ENCODE peak calls at places on chromosome 6, in eight cellular contexts. One of them, this sample, is unnamed.
A peak's percentile ranks its signal among the peaks of the same experiment; 100 is the strongest.

GRCh38 chr6:17877196-17877889 is 110.1 kb downstream of the KIF13A start:
- DNase-seq in lower leg skin: no peak
- DNase-seq in spleen: no peak
- DNase-seq in body of pancreas: no peak
- DNase-seq in tibial nerve: no peak
- DNase-seq in A549: peak; percentile 81
- DNase-seq in adrenal gland: no peak
- DNase-seq in IMR-90: peak; percentile 81
- DNase-seq in this sample: no peak

GRCh38 chr6:33607784-33608161 is 13.3 kb upstream of the ITPR3 start:
- DNase-seq in IMR-90: no peak
- DNase-seq in A549: peak; percentile 51
- DNase-seq in spleen: peak; percentile 83
- DNase-seq in lower leg skin: no peak
- DNase-seq in adrenal gland: no peak
- DNase-seq in tibial nerve: no peak
- DNase-seq in body of pancreas: peak; percentile 25
- DNase-seq in this sample: no peak

GRCh38 chr6:109465772-109466171 is 10.2 kb upstream of the MICAL1 start:
- DNase-seq in A549: no peak
- DNase-seq in adrenal gland: no peak
- DNase-seq in tibial nerve: no peak
- DNase-seq in IMR-90: no peak
- DNase-seq in lower leg skin: peak; percentile 80
- DNase-seq in body of pancreas: peak; percentile 67
- DNase-seq in spleen: no peak
- DNase-seq in this sample: no peak

GRCh38 chr6:10555625-10556309 is 34.6 kb downstream of the GCNT2 start:
- DNase-seq in tibial nerve: no peak
- DNase-seq in spleen: no peak
- DNase-seq in body of pancreas: peak; percentile 59
- DNase-seq in IMR-90: peak; percentile 8
- DNase-seq in adrenal gland: peak; percentile 54
- DNase-seq in A549: no peak
- DNase-seq in lower leg skin: peak; percentile 91
- DNase-seq in this sample: peak; percentile 69

GRCh38 chr6:47141166-47141565 is 99.0 kb upstream of the ADGRF1 start:
- DNase-seq in spleen: no peak
- DNase-seq in tibial nerve: no peak
- DNase-seq in lower leg skin: no peak
- DNase-seq in adrenal gland: no peak
- DNase-seq in body of pancreas: no peak
- DNase-seq in IMR-90: no peak
- DNase-seq in A549: no peak
- DNase-seq in this sample: no peak

GRCh38 chr6:163837681-163838431 is 423.3 kb downstream of the QKI start:
- DNase-seq in tibial nerve: no peak
- DNase-seq in adrenal gland: no peak
- DNase-seq in IMR-90: peak; percentile 33
- DNase-seq in body of pancreas: no peak
- DNase-seq in spleen: no peak
- DNase-seq in lower leg skin: no peak
- DNase-seq in A549: no peak
- DNase-seq in this sample: no peak

GRCh38 chr6:117169781-117170281 is 95.5 kb upstream of the VGLL2 start:
- DNase-seq in spleen: no peak
- DNase-seq in adrenal gland: no peak
- DNase-seq in tibial nerve: no peak
- DNase-seq in body of pancreas: no peak
- DNase-seq in lower leg skin: no peak
- DNase-seq in IMR-90: no peak
- DNase-seq in A549: no peak
- DNase-seq in this sample: no peak

GRCh38 chr6:166591026-166591425 is 4.5 kb upstream of the RAMACL start:
- DNase-seq in lower leg skin: peak; percentile 79
- DNase-seq in body of pancreas: no peak
- DNase-seq in A549: no peak
- DNase-seq in tibial nerve: no peak
- DNase-seq in adrenal gland: no peak
- DNase-seq in spleen: peak; percentile 46
- DNase-seq in IMR-90: no peak
- DNase-seq in this sample: no peak

GRCh38 chr6:121559611-121560269 is 124.3 kb downstream of the GJA1 start:
- DNase-seq in tibial nerve: no peak
- DNase-seq in spleen: no peak
- DNase-seq in body of pancreas: no peak
- DNase-seq in IMR-90: no peak
- DNase-seq in adrenal gland: no peak
- DNase-seq in lower leg skin: no peak
- DNase-seq in A549: no peak
- DNase-seq in this sample: no peak

GRCh38 chr6:7697820-7698623 is 27.9 kb upstream of the BMP6 start:
- DNase-seq in adrenal gland: peak; percentile 70
- DNase-seq in tibial nerve: no peak
- DNase-seq in body of pancreas: no peak
- DNase-seq in lower leg skin: no peak
- DNase-seq in IMR-90: peak; percentile 97
- DNase-seq in A549: peak; percentile 96
- DNase-seq in spleen: no peak
- DNase-seq in this sample: peak; percentile 42

GRCh38 chr6:81806793-81807565 is 54.5 kb upstream of the TENT5A start:
- DNase-seq in body of pancreas: no peak
- DNase-seq in lower leg skin: no peak
- DNase-seq in IMR-90: no peak
- DNase-seq in tibial nerve: no peak
- DNase-seq in spleen: no peak
- DNase-seq in adrenal gland: no peak
- DNase-seq in A549: no peak
- DNase-seq in this sample: no peak

GRCh38 chr6:32566957-32567356 is 22.7 kb downstream of the HLA-DRB1 start:
- DNase-seq in IMR-90: no peak
- DNase-seq in lower leg skin: no peak
- DNase-seq in tibial nerve: no peak
- DNase-seq in body of pancreas: no peak
- DNase-seq in adrenal gland: no peak
- DNase-seq in spleen: no peak
- DNase-seq in A549: no peak
- DNase-seq in this sample: no peak

GRCh38 chr6:44235269-44235668 is 11.6 kb upstream of the HSP90AB1 start:
- DNase-seq in tibial nerve: no peak
- DNase-seq in lower leg skin: no peak
- DNase-seq in body of pancreas: no peak
- DNase-seq in spleen: peak; percentile 30
- DNase-seq in adrenal gland: no peak
- DNase-seq in IMR-90: no peak
- DNase-seq in A549: no peak
- DNase-seq in this sample: no peak

GRCh38 chr6:44237021-44237812 is 9.7 kb upstream of the HSP90AB1 start:
- DNase-seq in lower leg skin: peak; percentile 98
- DNase-seq in spleen: peak; percentile 92
- DNase-seq in A549: peak; percentile 96
- DNase-seq in IMR-90: peak; percentile 97
- DNase-seq in body of pancreas: peak; percentile 98
- DNase-seq in adrenal gland: peak; percentile 98
- DNase-seq in tibial nerve: peak; percentile 84
- DNase-seq in this sample: peak; percentile 96

GRCh38 chr6:44235891-44236516 is 10.9 kb upstream of the HSP90AB1 start:
- DNase-seq in lower leg skin: no peak
- DNase-seq in IMR-90: no peak
- DNase-seq in tibial nerve: no peak
- DNase-seq in A549: no peak
- DNase-seq in spleen: peak; percentile 60
- DNase-seq in body of pancreas: no peak
- DNase-seq in adrenal gland: no peak
- DNase-seq in this sample: no peak

GRCh38 chr6:44238687-44239350 is 8.1 kb upstream of the HSP90AB1 start:
- DNase-seq in IMR-90: no peak
- DNase-seq in spleen: peak; percentile 28
- DNase-seq in A549: no peak
- DNase-seq in lower leg skin: no peak
- DNase-seq in body of pancreas: no peak
- DNase-seq in adrenal gland: no peak
- DNase-seq in tibial nerve: no peak
- DNase-seq in this sample: peak; percentile 24

GRCh38 chr6:44237813-44238433 is 9.0 kb upstream of the HSP90AB1 start:
- DNase-seq in A549: peak; percentile 69
- DNase-seq in IMR-90: peak; percentile 56
- DNase-seq in body of pancreas: peak; percentile 85
- DNase-seq in lower leg skin: peak; percentile 96
- DNase-seq in tibial nerve: peak; percentile 66
- DNase-seq in adrenal gland: peak; percentile 90
- DNase-seq in spleen: peak; percentile 96
- DNase-seq in this sample: peak; percentile 85
- TF ChIP-seq POLR2A in A549: peak; percentile 16
- TF ChIP-seq POLR2A in IMR-90: no peak
- TF ChIP-seq POLR2A in body of pancreas: peak; percentile 2
- TF ChIP-seq POLR2A in lower leg skin: no peak
- TF ChIP-seq POLR2A in tibial nerve: peak; percentile 58
- TF ChIP-seq POLR2A in adrenal gland: peak; percentile 39
- TF ChIP-seq POLR2A in spleen: peak; percentile 9
- TF ChIP-seq POLR2A in this sample: no peak

GRCh38 chr6:24994812-24995211 is 59.1 kb upstream of the RIPOR2 start:
- DNase-seq in tibial nerve: no peak
- DNase-seq in A549: no peak
- DNase-seq in IMR-90: no peak
- DNase-seq in lower leg skin: no peak
- DNase-seq in spleen: no peak
- DNase-seq in body of pancreas: no peak
- DNase-seq in adrenal gland: no peak
- DNase-seq in this sample: no peak
- TF ChIP-seq CTCF in tibial nerve: no peak
- TF ChIP-seq CTCF in A549: no peak
- TF ChIP-seq CTCF in IMR-90: no peak
- TF ChIP-seq CTCF in lower leg skin: no peak
- TF ChIP-seq CTCF in spleen: no peak
- TF ChIP-seq CTCF in body of pancreas: no peak
- TF ChIP-seq CTCF in adrenal gland: no peak
- TF ChIP-seq CTCF in this sample: no peak

DNA sequence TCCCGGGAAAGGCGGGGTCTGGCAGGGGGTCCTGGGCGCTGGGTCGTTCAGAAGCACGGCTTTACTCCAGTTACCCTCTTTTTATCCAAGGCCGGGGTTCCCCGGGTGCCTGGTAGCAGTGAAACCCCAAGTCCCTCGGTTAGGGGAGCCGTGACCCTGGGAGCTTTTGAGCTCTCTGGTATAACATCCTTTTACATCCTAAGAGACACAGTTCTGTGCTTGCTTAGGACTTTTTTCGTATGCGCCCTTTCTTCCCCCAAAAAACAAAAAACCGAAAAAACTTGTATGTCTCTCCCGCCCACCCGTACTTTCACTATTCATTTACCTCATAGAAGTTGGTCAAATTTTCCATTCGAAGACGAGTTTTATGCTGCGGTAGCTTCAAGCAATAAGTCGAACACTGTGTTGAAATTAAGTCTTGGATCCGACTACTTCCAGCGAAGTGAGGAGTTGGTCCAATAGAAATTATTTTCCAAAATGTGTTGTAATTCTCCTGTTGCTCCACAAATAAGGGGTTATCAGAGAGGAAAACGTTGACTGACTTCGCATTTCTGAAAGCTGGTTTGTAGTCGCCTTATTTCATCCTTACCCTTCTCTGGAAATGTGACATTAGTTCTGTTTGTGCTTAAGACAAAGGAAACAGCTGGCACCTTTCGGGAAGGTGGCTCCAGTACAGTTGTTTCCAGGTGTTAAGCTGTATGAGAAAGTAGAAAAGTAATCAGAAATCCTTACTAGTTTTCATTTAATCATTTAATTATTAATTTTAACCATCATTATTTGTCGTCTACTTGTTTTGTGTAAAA is 842 bp upstream of the MAN1A1 start:
- DNase-seq in spleen: no peak
- DNase-seq in tibial nerve: no peak
- DNase-seq in lower leg skin: no peak
- DNase-seq in body of pancreas: peak; percentile 41
- DNase-seq in adrenal gland: peak; percentile 55
- DNase-seq in IMR-90: peak; percentile 67
- DNase-seq in A549: peak; percentile 4
- DNase-seq in this sample: no peak
- TF ChIP-seq POLR2A in spleen: no peak
- TF ChIP-seq POLR2A in tibial nerve: no peak
- TF ChIP-seq POLR2A in lower leg skin: no peak
- TF ChIP-seq POLR2A in body of pancreas: no peak
- TF ChIP-seq POLR2A in adrenal gland: no peak
- TF ChIP-seq POLR2A in IMR-90: no peak
- TF ChIP-seq POLR2A in A549: no peak
- TF ChIP-seq POLR2A in this sample: no peak

GRCh38 chr6:26552640-26553189 is 14.5 kb downstream of the HMGN4 start:
- DNase-seq in adrenal gland: no peak
- DNase-seq in lower leg skin: no peak
- DNase-seq in body of pancreas: no peak
- DNase-seq in spleen: no peak
- DNase-seq in IMR-90: no peak
- DNase-seq in A549: no peak
- DNase-seq in tibial nerve: no peak
- DNase-seq in this sample: no peak

GRCh38 chr6:26553264-26553738 is 15.1 kb downstream of the HMGN4 start:
- DNase-seq in IMR-90: peak; percentile 75
- DNase-seq in tibial nerve: peak; percentile 50
- DNase-seq in lower leg skin: peak; percentile 95
- DNase-seq in body of pancreas: peak; percentile 81
- DNase-seq in adrenal gland: peak; percentile 67
- DNase-seq in A549: peak; percentile 69
- DNase-seq in spleen: peak; percentile 85
- DNase-seq in this sample: peak; percentile 69

GRCh38 chr6:26553739-26554668 is 15.8 kb downstream of the HMGN4 start:
- DNase-seq in spleen: peak; percentile 80
- DNase-seq in A549: peak; percentile 86
- DNase-seq in adrenal gland: peak; percentile 82
- DNase-seq in body of pancreas: peak; percentile 88
- DNase-seq in lower leg skin: peak; percentile 94
- DNase-seq in tibial nerve: peak; percentile 70
- DNase-seq in IMR-90: peak; percentile 92
- DNase-seq in this sample: peak; percentile 69

GRCh38 chr6:26552205-26552604 is 14.0 kb downstream of the HMGN4 start:
- DNase-seq in body of pancreas: no peak
- DNase-seq in A549: no peak
- DNase-seq in spleen: no peak
- DNase-seq in lower leg skin: no peak
- DNase-seq in IMR-90: no peak
- DNase-seq in adrenal gland: no peak
- DNase-seq in tibial nerve: no peak
- DNase-seq in this sample: no peak

DNA sequence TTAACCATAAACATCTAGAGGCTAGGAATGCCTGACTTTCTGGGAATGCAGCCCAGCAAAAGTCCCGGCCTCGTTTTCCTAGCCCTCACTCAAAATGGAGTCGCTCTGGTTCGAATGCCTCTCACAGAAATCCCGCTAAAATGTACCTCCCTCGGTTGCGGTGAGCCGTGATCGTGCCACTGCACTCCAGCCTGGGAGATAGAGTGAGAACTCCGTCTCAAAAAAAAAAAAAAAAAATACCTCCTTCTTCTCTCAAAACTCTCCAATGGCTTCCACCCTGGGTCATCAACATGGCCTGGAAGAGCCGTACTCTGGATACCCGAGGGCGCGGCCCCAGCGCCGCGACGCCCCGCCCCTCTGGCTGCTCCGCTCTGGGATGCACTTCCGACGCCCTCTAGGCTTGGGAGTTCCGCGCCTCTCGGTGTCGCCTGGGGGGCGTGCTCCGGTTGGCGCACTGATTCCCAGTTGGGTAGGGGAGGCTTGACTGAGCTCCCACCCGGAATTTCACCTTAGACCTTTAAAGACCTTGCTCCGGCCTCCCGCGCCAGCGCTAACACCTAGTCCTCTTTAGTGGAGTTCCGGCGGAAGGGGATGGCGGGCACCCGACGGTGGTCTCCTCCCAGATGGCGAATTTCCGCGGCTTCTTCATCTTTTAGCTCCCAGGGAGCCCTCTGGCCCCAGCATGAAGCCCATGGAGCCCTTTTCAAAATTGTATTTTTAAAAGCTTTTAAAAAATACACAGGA is 12.3 kb downstream of the HMGN4 start:
- DNase-seq in spleen: peak; percentile 83
- DNase-seq in IMR-90: peak; percentile 13
- DNase-seq in adrenal gland: peak; percentile 45
- DNase-seq in lower leg skin: no peak
- DNase-seq in tibial nerve: no peak
- DNase-seq in body of pancreas: peak; percentile 41
- DNase-seq in A549: peak; percentile 79
- DNase-seq in this sample: peak; percentile 63
- TF ChIP-seq CTCF in spleen: no peak
- TF ChIP-seq CTCF in IMR-90: no peak
- TF ChIP-seq CTCF in adrenal gland: no peak
- TF ChIP-seq CTCF in lower leg skin: no peak
- TF ChIP-seq CTCF in tibial nerve: no peak
- TF ChIP-seq CTCF in body of pancreas: no peak
- TF ChIP-seq CTCF in A549: no peak
- TF ChIP-seq CTCF in this sample: no peak